ENCODE peak calls at places on chromosomes 3 and 15, in five cellular contexts. S is heart right ventricle, G is left ventricle myocardium inferior, Z is cardiac muscle cell, P is neural progenitor cell. T is an unnamed sample. For H3K27me3 and H3K36me3, the result is how much of the 10 kb centered on the place peaks cover.

GRCh38 chr3:192408721-192409151 is 318.6 kb downstream of the FGF12 start:
- DNase-seq in S (no peak), G (peak), Z (peak), P (peak), T (peak)

GRCh38 chr3:52685285-52685704 is 418 bp downstream of the PBRM1 start:
- DNase-seq in S (peak), G (peak), Z (peak), P (peak), T (peak)

GRCh38 chr3:71703796-71704195 is 21.4 kb downstream of the EIF4E3 start:
- DNase-seq in S (no peak), G (no peak), Z (no peak), P (no peak), T (no peak)

GRCh38 chr15:68279779-68280745 is 2.5 kb downstream of the FEM1B start:
- DNase-seq in S (no peak), G (no peak), Z (no peak), P (no peak), T (peak)

GRCh38 chr3:179991104-179991503 is 45.6 kb downstream of the PEX5L start:
- DNase-seq in S (no peak), G (no peak), Z (no peak), P (no peak), T (no peak)

GRCh38 chr3:46480481-46481195 is 15.9 kb upstream of the LTF start:
- DNase-seq in S (no peak), G (no peak), Z (no peak), P (no peak), T (no peak)

GRCh38 chr3:186025161-186025560 is 83.7 kb downstream of the ETV5 start:
- DNase-seq in S (no peak), G (no peak), Z (no peak), P (no peak), T (no peak)

GRCh38 chr15:65029736-65030208 is 333 bp upstream of the MTFMT start:
- DNase-seq in S (no peak), G (no peak), Z (no peak), P (no peak), T (no peak)

GRCh38 chr3:15159501-15160136 is 46.4 kb upstream of the CAPN7 start:
- DNase-seq in S (no peak), G (no peak), Z (no peak), P (no peak), T (no peak)

GRCh38 chr3:70811880-70812279 is 499.4 kb upstream of the MDFIC2 start:
- DNase-seq in S (peak), G (no peak), Z (no peak), P (no peak), T (no peak)

GRCh38 chr3:46378426-46378942 is 7.7 kb downstream of the CCR5 start:
- DNase-seq in S (peak), G (peak), Z (peak), P (peak), T (peak)

DNA sequence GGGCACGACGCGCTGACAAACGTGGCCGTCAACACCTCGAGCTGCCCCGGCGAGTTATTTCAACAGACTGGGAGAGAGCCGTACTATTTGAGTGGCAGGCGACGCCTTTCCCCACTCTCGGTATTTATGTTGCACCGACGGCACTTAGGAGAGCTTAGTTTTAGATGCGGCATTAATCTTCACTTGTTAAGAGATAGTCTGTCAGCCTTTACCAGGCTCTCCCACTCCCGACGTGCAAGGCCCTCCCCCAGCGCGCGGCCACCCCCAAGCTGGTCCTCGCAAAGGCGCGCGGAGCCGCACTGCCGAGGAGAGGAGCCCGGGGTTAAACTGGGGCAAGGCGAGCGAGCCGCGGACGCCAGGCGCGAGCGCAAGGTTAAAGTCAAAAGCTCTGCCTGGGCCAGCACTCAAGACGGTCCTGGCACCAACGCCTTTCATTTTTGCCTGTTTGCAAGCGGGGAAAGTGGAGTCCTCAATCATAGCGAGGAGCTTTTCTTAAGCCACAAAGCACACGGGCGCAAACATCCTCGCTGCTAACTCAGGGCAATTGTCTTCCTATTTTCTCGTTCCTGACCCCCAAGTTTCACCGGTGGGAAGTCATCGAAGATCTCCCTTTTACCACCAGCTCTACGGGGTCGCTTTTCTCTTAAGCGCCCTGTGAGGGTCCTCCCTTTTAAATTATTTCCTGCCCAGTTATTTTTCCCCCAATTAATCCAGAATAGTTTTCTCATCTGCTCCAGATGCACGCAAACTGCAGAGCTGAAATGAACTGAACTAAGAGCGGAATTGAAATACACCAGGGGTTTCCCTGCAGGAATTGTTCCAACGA is 86.6 kb downstream of the NR2F2 start:
- DNase-seq in S (no peak), G (no peak), Z (peak), P (peak), T (peak)
- H3K27me3 ChIP-seq in S (half or more), G (half or more), Z (half or more), P (half or more), T (half or more)

GRCh38 chr15:84818221-84819131 is 1.3 kb downstream of the ALPK3 start:
- DNase-seq in S (peak), G (no peak), Z (peak), P (peak), T (peak)
- H3K4me3 ChIP-seq in S (peak), G (peak), Z (peak), P (peak), T (peak)

GRCh38 chr15:26017665-26018064 is 154.5 kb upstream of the ATP10A start:
- DNase-seq in S (no peak), G (no peak), Z (no peak), P (no peak), T (no peak)
- H3K36me3 ChIP-seq in S (under half), G (under half), Z (under half), P (under half), T (under half)

GRCh38 chr3:171753025-171753472 is 57.2 kb downstream of the PLD1 start:
- DNase-seq in S (peak), G (no peak), Z (peak), P (no peak), T (no peak)
- H3K27me3 ChIP-seq in S (under half), G (under half), Z (under half), P (under half), T (under half)

DNA sequence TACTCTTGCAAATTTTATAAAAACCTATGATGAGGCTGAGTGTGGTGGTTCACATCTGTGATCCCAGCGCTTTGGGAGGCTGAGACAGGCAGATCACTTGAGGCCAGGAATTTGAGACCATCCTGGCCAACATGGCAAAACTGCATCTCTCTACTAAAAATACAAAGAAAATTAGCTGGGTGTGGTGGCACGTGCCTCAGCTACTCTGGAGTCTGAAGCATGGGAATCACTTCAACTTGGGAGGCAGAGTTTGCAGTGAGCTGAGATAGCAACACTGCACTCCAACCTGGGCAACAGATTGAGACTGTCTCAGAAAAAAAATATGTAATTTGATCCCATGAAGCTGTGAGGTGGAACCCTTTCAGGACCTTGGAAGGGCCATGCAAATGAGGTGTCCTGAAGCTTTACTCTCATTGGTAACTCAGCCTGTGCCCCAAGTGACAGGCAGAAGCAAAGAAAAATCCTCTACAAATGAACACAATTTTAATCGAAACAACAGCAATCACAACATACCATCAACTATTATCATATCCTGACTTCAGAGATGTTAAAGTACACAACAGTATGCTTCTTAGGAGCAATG is 84.6 kb upstream of the CDV3 start:
- DNase-seq in S (no peak), G (no peak), Z (peak), P (peak), T (no peak)
- H3K4me3 ChIP-seq in S (no peak), G (no peak), Z (no peak), P (no peak), T (no peak)

GRCh38 chr3:51394541-51394940 is 3.5 kb downstream of the RBM15B start:
- DNase-seq in S (no peak), G (no peak), Z (no peak), P (no peak), T (no peak)
- H3K36me3 ChIP-seq in S (half or more), G (half or more), Z (under half), P (under half), T (under half)